ENCODE peak calls at places on chromosome 7, in nine cellular contexts. One of them, this sample, is unnamed.

GRCh38 chr7:127683776-127684681 is 32.0 kb downstream of the SND1 start:
- DNase-seq in Karpas-422: no peak
- DNase-seq in effector memory CD4-positive, alpha-beta T cell: no peak
- DNase-seq in CD4-positive, alpha-beta T cell: no peak
- DNase-seq in AG04450: no peak
- DNase-seq in heart left ventricle: no peak
- DNase-seq in pancreas: no peak
- DNase-seq in lower lobe of right lung: no peak
- DNase-seq in A549: no peak
- DNase-seq in this sample: no peak

GRCh38 chr7:82897500-82897899 is 265.2 kb downstream of the PCLO start:
- DNase-seq in A549: no peak
- DNase-seq in Karpas-422: no peak
- DNase-seq in lower lobe of right lung: no peak
- DNase-seq in pancreas: no peak
- DNase-seq in AG04450: no peak
- DNase-seq in effector memory CD4-positive, alpha-beta T cell: no peak
- DNase-seq in CD4-positive, alpha-beta T cell: no peak
- DNase-seq in heart left ventricle: no peak
- DNase-seq in this sample: no peak

GRCh38 chr7:156841497-156841896 is 51.5 kb downstream of the LMBR1 start:
- DNase-seq in heart left ventricle: no peak
- DNase-seq in CD4-positive, alpha-beta T cell: no peak
- DNase-seq in AG04450: no peak
- DNase-seq in Karpas-422: no peak
- DNase-seq in effector memory CD4-positive, alpha-beta T cell: no peak
- DNase-seq in pancreas: no peak
- DNase-seq in A549: no peak
- DNase-seq in lower lobe of right lung: no peak
- DNase-seq in this sample: no peak

GRCh38 chr7:158246272-158246959 is 341.2 kb downstream of the PTPRN2 start:
- DNase-seq in lower lobe of right lung: no peak
- DNase-seq in AG04450: no peak
- DNase-seq in effector memory CD4-positive, alpha-beta T cell: no peak
- DNase-seq in CD4-positive, alpha-beta T cell: no peak
- DNase-seq in pancreas: no peak
- DNase-seq in heart left ventricle: no peak
- DNase-seq in A549: no peak
- DNase-seq in Karpas-422: no peak
- DNase-seq in this sample: no peak

GRCh38 chr7:47294569-47295222 is 287.2 kb downstream of the TNS3 start:
- DNase-seq in effector memory CD4-positive, alpha-beta T cell: no peak
- DNase-seq in lower lobe of right lung: no peak
- DNase-seq in pancreas: no peak
- DNase-seq in A549: no peak
- DNase-seq in CD4-positive, alpha-beta T cell: no peak
- DNase-seq in AG04450: no peak
- DNase-seq in Karpas-422: no peak
- DNase-seq in heart left ventricle: no peak
- DNase-seq in this sample: no peak

GRCh38 chr7:93890464-93891068 is at the start of gene TFPI2:
- DNase-seq in lower lobe of right lung: peak; percentile 42
- DNase-seq in heart left ventricle: peak; percentile 59
- DNase-seq in effector memory CD4-positive, alpha-beta T cell: no peak
- DNase-seq in AG04450: no peak
- DNase-seq in CD4-positive, alpha-beta T cell: no peak
- DNase-seq in pancreas: peak; percentile 62
- DNase-seq in A549: peak; percentile 77
- DNase-seq in Karpas-422: no peak
- DNase-seq in this sample: peak; percentile 21

GRCh38 chr7:144812379-144813283 is 23.2 kb downstream of the TPK1 start:
- DNase-seq in pancreas: no peak
- DNase-seq in Karpas-422: no peak
- DNase-seq in AG04450: no peak
- DNase-seq in effector memory CD4-positive, alpha-beta T cell: peak; percentile 27
- DNase-seq in lower lobe of right lung: no peak
- DNase-seq in CD4-positive, alpha-beta T cell: peak; percentile 34
- DNase-seq in A549: no peak
- DNase-seq in heart left ventricle: no peak
- DNase-seq in this sample: no peak

GRCh38 chr7:129914536-129915272 is 38.1 kb downstream of the UBE2H start:
- DNase-seq in CD4-positive, alpha-beta T cell: no peak
- DNase-seq in A549: no peak
- DNase-seq in lower lobe of right lung: no peak
- DNase-seq in heart left ventricle: no peak
- DNase-seq in Karpas-422: no peak
- DNase-seq in effector memory CD4-positive, alpha-beta T cell: no peak
- DNase-seq in pancreas: no peak
- DNase-seq in AG04450: no peak
- DNase-seq in this sample: no peak

GRCh38 chr7:19816128-19816527 is 42.7 kb upstream of the TMEM196 start:
- DNase-seq in effector memory CD4-positive, alpha-beta T cell: no peak
- DNase-seq in lower lobe of right lung: no peak
- DNase-seq in CD4-positive, alpha-beta T cell: no peak
- DNase-seq in A549: no peak
- DNase-seq in pancreas: no peak
- DNase-seq in heart left ventricle: no peak
- DNase-seq in Karpas-422: no peak
- DNase-seq in AG04450: no peak
- DNase-seq in this sample: no peak

GRCh38 chr7:21028186-21028989 is 241.7 kb upstream of the SP8 start:
- DNase-seq in AG04450: no peak
- DNase-seq in pancreas: no peak
- DNase-seq in CD4-positive, alpha-beta T cell: no peak
- DNase-seq in effector memory CD4-positive, alpha-beta T cell: no peak
- DNase-seq in Karpas-422: no peak
- DNase-seq in lower lobe of right lung: peak; percentile 44
- DNase-seq in heart left ventricle: no peak
- DNase-seq in A549: no peak
- DNase-seq in this sample: no peak

GRCh38 chr7:84998665-84999064 is 188.2 kb downstream of the SEMA3D start:
- DNase-seq in lower lobe of right lung: no peak
- DNase-seq in heart left ventricle: no peak
- DNase-seq in effector memory CD4-positive, alpha-beta T cell: no peak
- DNase-seq in AG04450: no peak
- DNase-seq in CD4-positive, alpha-beta T cell: no peak
- DNase-seq in A549: no peak
- DNase-seq in Karpas-422: no peak
- DNase-seq in pancreas: no peak
- DNase-seq in this sample: no peak

GRCh38 chr7:99997545-99998137 is 17.8 kb upstream of the ZKSCAN1 start:
- DNase-seq in Karpas-422: peak; percentile 61
- DNase-seq in effector memory CD4-positive, alpha-beta T cell: peak; percentile 53
- DNase-seq in heart left ventricle: peak; percentile 86
- DNase-seq in pancreas: peak; percentile 46
- DNase-seq in A549: no peak
- DNase-seq in lower lobe of right lung: peak; percentile 68
- DNase-seq in AG04450: no peak
- DNase-seq in CD4-positive, alpha-beta T cell: peak; percentile 60
- DNase-seq in this sample: peak; percentile 55
- H3K27ac ChIP-seq in Karpas-422: no peak overlapping the region
- H3K27ac ChIP-seq in effector memory CD4-positive, alpha-beta T cell: peak overlapping the region; percentile 36
- H3K27ac ChIP-seq in heart left ventricle: peak overlapping the region; percentile 90
- H3K27ac ChIP-seq in pancreas: peak overlapping the region; percentile 82
- H3K27ac ChIP-seq in A549: no peak overlapping the region
- H3K27ac ChIP-seq in lower lobe of right lung: peak overlapping the region; percentile 73
- H3K27ac ChIP-seq in AG04450: no peak overlapping the region
- H3K27ac ChIP-seq in CD4-positive, alpha-beta T cell: peak overlapping the region; percentile 66
- H3K27ac ChIP-seq in this sample: peak overlapping the region; percentile 86

GRCh38 chr7:151468214-151469023 is 28.5 kb upstream of the CRYGN start:
- DNase-seq in AG04450: no peak
- DNase-seq in CD4-positive, alpha-beta T cell: no peak
- DNase-seq in heart left ventricle: no peak
- DNase-seq in effector memory CD4-positive, alpha-beta T cell: no peak
- DNase-seq in A549: no peak
- DNase-seq in Karpas-422: no peak
- DNase-seq in lower lobe of right lung: no peak
- DNase-seq in pancreas: no peak
- DNase-seq in this sample: no peak

GRCh38 chr7:151470656-151471180 is 30.8 kb upstream of the CRYGN start:
- DNase-seq in pancreas: no peak
- DNase-seq in lower lobe of right lung: no peak
- DNase-seq in AG04450: no peak
- DNase-seq in effector memory CD4-positive, alpha-beta T cell: no peak
- DNase-seq in CD4-positive, alpha-beta T cell: no peak
- DNase-seq in A549: no peak
- DNase-seq in Karpas-422: no peak
- DNase-seq in heart left ventricle: no peak
- DNase-seq in this sample: no peak

GRCh38 chr7:151469281-151469680 is 29.3 kb upstream of the CRYGN start:
- DNase-seq in AG04450: no peak
- DNase-seq in Karpas-422: no peak
- DNase-seq in heart left ventricle: no peak
- DNase-seq in A549: no peak
- DNase-seq in lower lobe of right lung: no peak
- DNase-seq in pancreas: no peak
- DNase-seq in CD4-positive, alpha-beta T cell: no peak
- DNase-seq in effector memory CD4-positive, alpha-beta T cell: no peak
- DNase-seq in this sample: no peak

GRCh38 chr7:151477867-151478266 is 37.9 kb upstream of the CRYGN start:
- DNase-seq in lower lobe of right lung: no peak
- DNase-seq in Karpas-422: no peak
- DNase-seq in CD4-positive, alpha-beta T cell: no peak
- DNase-seq in heart left ventricle: no peak
- DNase-seq in A549: no peak
- DNase-seq in pancreas: no peak
- DNase-seq in AG04450: no peak
- DNase-seq in effector memory CD4-positive, alpha-beta T cell: no peak
- DNase-seq in this sample: no peak

DNA sequence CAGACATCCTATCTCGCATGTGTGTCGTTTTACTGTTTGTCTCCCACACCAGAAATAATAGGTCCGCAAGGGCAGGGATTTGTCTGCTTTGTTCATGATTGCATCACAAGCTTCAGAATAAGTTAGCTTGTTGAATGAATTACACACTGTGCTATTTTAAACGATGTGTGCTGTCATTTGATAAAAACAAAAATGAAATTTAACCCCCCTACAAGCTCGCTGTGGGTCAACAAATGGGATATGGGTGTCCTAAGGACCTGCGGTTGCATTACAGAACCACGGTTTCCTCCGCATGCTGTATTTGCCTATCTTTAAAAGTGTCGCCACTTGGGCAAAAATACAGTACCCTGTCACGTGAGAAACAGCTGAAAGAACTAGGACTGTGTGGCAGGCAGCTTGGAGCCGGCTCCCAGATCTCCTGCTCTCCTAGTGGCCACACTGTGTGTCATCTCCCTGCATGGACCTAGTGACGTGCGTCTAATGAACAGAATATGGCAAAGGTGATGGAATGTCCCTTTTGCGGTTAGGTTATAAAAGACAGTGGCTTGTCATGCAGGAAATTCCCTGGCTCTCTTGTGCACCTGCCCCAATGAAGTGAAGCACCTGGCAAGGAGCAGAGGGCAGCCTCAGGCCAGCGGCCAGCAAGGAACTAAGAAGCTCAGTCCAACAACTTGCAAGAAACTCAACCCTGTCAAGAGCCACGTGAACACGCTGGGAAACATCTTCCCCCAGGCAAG is 32.9 kb upstream of the CRYGN start:
- DNase-seq in pancreas: no peak
- DNase-seq in A549: no peak
- DNase-seq in Karpas-422: no peak
- DNase-seq in effector memory CD4-positive, alpha-beta T cell: no peak
- DNase-seq in lower lobe of right lung: no peak
- DNase-seq in AG04450: no peak
- DNase-seq in heart left ventricle: no peak
- DNase-seq in CD4-positive, alpha-beta T cell: no peak
- DNase-seq in this sample: no peak
- H3K27ac ChIP-seq in pancreas: no peak overlapping the region
- H3K27ac ChIP-seq in A549: no peak overlapping the region
- H3K27ac ChIP-seq in Karpas-422: peak overlapping the region; percentile 46
- H3K27ac ChIP-seq in effector memory CD4-positive, alpha-beta T cell: no peak overlapping the region
- H3K27ac ChIP-seq in lower lobe of right lung: no peak overlapping the region
- H3K27ac ChIP-seq in AG04450: no peak overlapping the region
- H3K27ac ChIP-seq in heart left ventricle: no peak overlapping the region
- H3K27ac ChIP-seq in CD4-positive, alpha-beta T cell: no peak overlapping the region
- H3K27ac ChIP-seq in this sample: peak overlapping the region; percentile 29

DNA sequence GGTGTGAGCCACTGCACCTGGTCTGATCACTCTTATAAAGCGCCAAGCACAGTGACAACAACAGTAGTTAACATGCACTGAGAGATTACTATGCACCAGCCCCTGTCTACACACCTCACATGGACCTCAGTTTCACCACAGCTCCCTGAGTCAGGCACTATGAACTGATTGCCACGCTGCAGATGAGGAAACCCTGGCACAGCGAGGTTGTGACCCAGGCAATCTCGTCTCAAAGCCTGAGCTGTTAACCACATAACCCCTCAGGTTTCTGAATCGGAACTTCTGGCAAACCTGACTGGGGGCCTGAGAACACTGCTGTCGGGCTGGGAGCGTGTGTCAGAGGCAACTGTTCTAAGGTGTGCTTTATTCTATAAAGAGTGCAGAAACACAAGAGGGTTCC is 150.8 kb downstream of the RNF216 start:
- DNase-seq in effector memory CD4-positive, alpha-beta T cell: no peak
- DNase-seq in pancreas: no peak
- DNase-seq in A549: no peak
- DNase-seq in AG04450: no peak
- DNase-seq in heart left ventricle: peak; percentile 29
- DNase-seq in Karpas-422: no peak
- DNase-seq in CD4-positive, alpha-beta T cell: peak; percentile 19
- DNase-seq in lower lobe of right lung: no peak
- DNase-seq in this sample: no peak
- H3K27ac ChIP-seq in effector memory CD4-positive, alpha-beta T cell: no peak overlapping the region
- H3K27ac ChIP-seq in pancreas: no peak overlapping the region
- H3K27ac ChIP-seq in A549: no peak overlapping the region
- H3K27ac ChIP-seq in AG04450: peak overlapping the region; percentile 52
- H3K27ac ChIP-seq in heart left ventricle: no peak overlapping the region
- H3K27ac ChIP-seq in Karpas-422: no peak overlapping the region
- H3K27ac ChIP-seq in CD4-positive, alpha-beta T cell: peak overlapping the region; percentile 34
- H3K27ac ChIP-seq in lower lobe of right lung: no peak overlapping the region
- H3K27ac ChIP-seq in this sample: no peak overlapping the region

DNA sequence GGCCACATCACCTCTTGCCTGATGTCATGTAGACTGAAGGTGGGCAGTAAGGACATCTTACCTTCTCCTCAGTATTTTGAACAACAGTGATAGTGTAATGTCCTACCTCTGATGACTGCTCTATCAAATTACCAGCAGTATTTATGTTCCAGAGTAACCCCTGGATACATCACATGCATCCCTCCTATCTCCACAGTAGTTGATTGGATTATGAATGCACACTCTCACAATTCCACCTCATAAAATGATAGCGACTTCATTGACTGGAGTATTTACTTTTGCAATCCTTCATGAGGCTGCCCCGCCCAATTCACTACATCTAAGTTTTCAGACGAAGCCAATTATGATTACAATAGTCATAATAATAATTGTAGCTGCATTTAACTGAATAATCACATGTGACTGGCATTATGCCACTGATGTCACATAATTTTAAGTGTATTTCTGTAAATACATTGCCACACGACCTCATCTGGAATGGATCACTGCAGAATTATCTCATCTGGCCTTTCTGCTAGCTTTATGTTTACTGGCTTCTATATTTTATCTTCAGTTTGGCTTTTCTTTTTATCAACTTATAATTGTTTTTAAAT is 268.9 kb downstream of the SLC25A13 start:
- DNase-seq in AG04450: no peak
- DNase-seq in lower lobe of right lung: no peak
- DNase-seq in pancreas: no peak
- DNase-seq in effector memory CD4-positive, alpha-beta T cell: no peak
- DNase-seq in heart left ventricle: no peak
- DNase-seq in CD4-positive, alpha-beta T cell: no peak
- DNase-seq in A549: no peak
- DNase-seq in Karpas-422: no peak
- DNase-seq in this sample: no peak
- H3K27ac ChIP-seq in AG04450: no peak overlapping the region
- H3K27ac ChIP-seq in lower lobe of right lung: no peak overlapping the region
- H3K27ac ChIP-seq in pancreas: no peak overlapping the region
- H3K27ac ChIP-seq in effector memory CD4-positive, alpha-beta T cell: no peak overlapping the region
- H3K27ac ChIP-seq in heart left ventricle: no peak overlapping the region
- H3K27ac ChIP-seq in CD4-positive, alpha-beta T cell: no peak overlapping the region
- H3K27ac ChIP-seq in A549: no peak overlapping the region
- H3K27ac ChIP-seq in Karpas-422: no peak overlapping the region
- H3K27ac ChIP-seq in this sample: no peak overlapping the region